ENCODE peak calls at places on chromosomes 16 and 17, in four cellular contexts. C is omental fat pad, X is GM13977, O is dorsolateral prefrontal cortex. L is an unnamed sample.

GRCh38 chr17:77425791-77426641 is 285.2 kb downstream of the SEC14L1 start:
- DNase-seq in O (no peak), X (no peak), C (no peak), L (peak)

GRCh38 chr16:86383488-86384262 is 126.7 kb upstream of the FOXF1 start:
- DNase-seq in X (no peak), C (no peak), O (no peak), L (peak)

GRCh38 chr17:32859857-32860525 is 16.9 kb downstream of the MYO1D start:
- DNase-seq in C (no peak), O (no peak), X (peak), L (no peak)

GRCh38 chr17:28968269-28968913 is 17.1 kb upstream of the PHF12 start:
- DNase-seq in C (no peak), O (no peak), X (no peak), L (no peak)

GRCh38 chr16:3637371-3637923 is 17.0 kb upstream of the DNASE1 start:
- DNase-seq in X (no peak), O (no peak), C (no peak), L (peak)

GRCh38 chr17:16463341-16464000 is 28.5 kb downstream of the LRRC75A start:
- DNase-seq in X (no peak), O (peak), C (no peak), L (peak)

GRCh38 chr16:87806608-87807546 is 41.1 kb upstream of the KLHDC4 start:
- DNase-seq in O (no peak), C (no peak), X (peak), L (peak)

GRCh38 chr17:76500745-76501017 is 542 bp downstream of the RHBDF2 start:
- DNase-seq in X (no peak), O (no peak), C (no peak), L (no peak)

GRCh38 chr17:77445908-77446535 is 305.3 kb downstream of the SEC14L1 start:
- DNase-seq in X (no peak), C (no peak), O (no peak), L (peak)

GRCh38 chr17:75822119-75822799 is 21.9 kb downstream of the UNC13D start:
- DNase-seq in X (peak), O (no peak), C (no peak), L (no peak)

GRCh38 chr17:80375186-80375585 is 39.8 kb upstream of the ENDOV start:
- DNase-seq in O (no peak), X (no peak), C (no peak), L (no peak)

GRCh38 chr17:56913867-56914640 is at the start of gene TRIM25:
- DNase-seq in O (peak), C (peak), X (peak), L (peak)

GRCh38 chr16:81647527-81647926 is 131.6 kb upstream of the PLCG2 start:
- DNase-seq in C (no peak), O (no peak), X (no peak), L (no peak)

GRCh38 chr17:19752216-19753048 is 4.3 kb upstream of the ALDH3A1 start:
- DNase-seq in C (no peak), X (no peak), O (no peak), L (no peak)

GRCh38 chr17:38904892-38905291 is 20.5 kb upstream of the LASP1NB start:
- DNase-seq in O (no peak), C (no peak), X (no peak), L (no peak)

GRCh38 chr17:79026345-79027273 is 2.6 kb downstream of the C1QTNF1 start:
- DNase-seq in C (peak), X (no peak), O (no peak), L (peak)

GRCh38 chr17:79027274-79027924 is 3.4 kb downstream of the C1QTNF1 start:
- DNase-seq in X (no peak), O (no peak), C (no peak), L (no peak)

GRCh38 chr17:79029327-79030009 is 5.5 kb downstream of the C1QTNF1 start:
- DNase-seq in O (no peak), X (no peak), C (no peak), L (no peak)

GRCh38 chr17:79027925-79028491 is 4.0 kb downstream of the C1QTNF1 start:
- DNase-seq in O (no peak), X (no peak), C (no peak), L (peak)

DNA sequence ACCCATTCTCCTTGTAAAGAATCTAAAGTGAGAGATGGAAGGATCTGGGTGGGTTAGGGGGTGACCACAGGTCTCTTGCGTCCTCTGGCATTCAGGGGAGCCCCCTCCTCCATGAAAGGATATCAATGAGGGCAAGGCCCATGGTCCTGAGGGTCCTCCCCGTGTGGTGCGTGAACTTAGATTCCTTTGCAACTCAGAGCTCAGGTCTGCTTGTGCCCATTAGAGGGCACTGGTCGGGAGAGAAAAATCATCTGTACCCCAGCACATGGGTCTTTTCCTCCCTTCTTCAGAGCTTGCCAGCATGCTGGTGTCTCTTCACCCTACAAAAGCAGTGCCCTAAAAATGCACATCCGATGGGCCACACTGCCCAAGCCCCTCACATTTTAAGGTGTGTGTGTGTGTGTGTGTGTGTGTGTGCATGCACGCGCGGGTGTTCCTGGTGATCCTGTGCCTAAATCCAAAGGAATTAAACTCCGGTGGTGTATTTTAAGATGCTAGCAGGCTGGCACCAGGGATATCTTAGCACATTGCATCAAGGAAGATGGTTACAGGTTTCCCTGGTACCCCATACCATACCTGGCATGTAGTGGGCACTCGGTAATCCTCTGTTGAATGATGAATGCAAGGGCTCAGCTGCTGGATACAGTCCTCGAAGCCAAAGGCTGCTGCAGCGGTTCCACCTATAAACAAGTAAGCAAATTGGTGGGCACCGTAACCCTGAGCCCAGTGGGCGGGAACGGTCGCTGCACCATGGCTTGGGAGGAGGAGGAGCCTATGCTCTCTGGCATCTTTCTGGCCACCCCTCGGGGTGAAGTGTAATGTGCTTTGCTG is 4.7 kb downstream of the C1QTNF1 start:
- DNase-seq in X (no peak), O (no peak), C (no peak), L (no peak)
- TF ChIP-seq CTCF in X (no peak), O (no peak), C (no peak), L (no peak)

DNA sequence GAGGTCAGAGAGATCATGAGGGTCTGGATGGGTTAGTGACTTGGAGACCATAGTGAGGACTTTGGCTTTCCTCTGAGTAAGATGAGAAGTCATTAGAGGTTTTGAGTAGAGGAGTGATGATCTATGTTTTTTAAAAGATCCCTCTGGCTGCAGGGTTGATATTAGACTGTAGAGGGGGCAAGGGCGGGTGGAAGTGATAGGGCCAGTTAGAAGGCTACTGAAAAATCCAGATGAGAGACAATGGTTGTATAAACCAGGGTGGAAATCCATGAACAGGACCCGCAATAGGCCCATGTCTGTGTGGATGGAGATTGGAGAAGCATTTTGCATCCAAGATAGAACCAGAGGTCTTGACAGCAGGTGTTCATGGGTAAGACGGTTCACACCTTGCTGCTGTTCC is 9.8 kb downstream of the ITGAL start:
- DNase-seq in X (no peak), C (no peak), O (no peak), L (no peak)
- TF ChIP-seq CTCF in X (no peak), C (no peak), O (no peak), L (peak)

DNA sequence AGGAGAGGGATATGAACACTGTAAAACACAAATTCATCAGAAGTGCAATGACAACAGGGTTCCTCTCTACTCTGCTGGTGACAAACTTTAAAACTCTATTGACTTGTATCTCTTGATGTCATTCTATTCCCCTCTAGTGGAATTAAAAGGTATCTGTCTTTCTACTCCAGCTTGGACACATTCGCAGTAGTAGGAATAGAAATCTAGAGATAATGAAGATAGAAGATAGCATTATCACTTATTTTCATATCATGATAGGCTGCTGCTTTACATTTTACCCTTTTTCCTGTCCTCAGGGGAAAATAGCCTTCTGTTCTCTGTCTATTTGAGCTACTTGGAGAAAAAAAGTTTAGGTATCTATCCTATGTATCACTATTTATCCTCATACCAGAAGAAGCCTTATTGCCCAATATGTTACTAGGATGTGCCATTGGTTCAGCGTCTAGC is 209.6 kb upstream of the CACNG5 start:
- DNase-seq in C (no peak), X (no peak), O (no peak), L (peak)
- TF ChIP-seq CTCF in C (no peak), X (no peak), O (peak), L (peak)

DNA sequence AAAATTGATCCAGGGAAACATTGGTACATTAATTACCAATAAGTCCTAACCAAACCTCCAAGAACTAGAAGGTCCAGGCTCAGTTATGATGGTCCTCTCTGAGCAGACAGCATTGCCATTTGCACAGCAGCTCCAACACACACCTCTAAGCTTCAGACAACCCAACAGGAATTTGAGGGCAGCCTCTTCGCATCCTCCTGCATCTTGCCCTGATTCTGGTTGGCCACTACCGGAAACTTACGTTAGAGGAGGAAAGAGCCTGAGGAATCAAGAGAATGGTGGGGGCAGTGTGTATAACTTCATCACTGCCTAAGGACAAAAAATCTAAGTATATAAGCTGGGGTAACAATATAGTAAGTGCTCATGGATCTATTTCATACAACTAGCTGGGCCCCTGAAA is 15.7 kb downstream of the FAM117A start:
- DNase-seq in C (no peak), X (no peak), O (no peak), L (no peak)
- TF ChIP-seq CTCF in C (no peak), X (no peak), O (no peak), L (no peak)

GRCh38 chr17:11221196-11221595 is 19.8 kb upstream of the SHISA6 start:
- DNase-seq in C (no peak), X (no peak), O (no peak), L (no peak)
- TF ChIP-seq CTCF in C (no peak), X (no peak), O (no peak), L (no peak)

GRCh38 chr17:7113273-7114071 is 1.1 kb downstream of the ASGR2 start:
- DNase-seq in X (no peak), O (peak), C (no peak), L (no peak)

GRCh38 chr17:7111784-7112526 is 2.7 kb downstream of the ASGR2 start:
- DNase-seq in X (no peak), C (no peak), O (no peak), L (no peak)

GRCh38 chr17:7114241-7114874 is at the start of gene ASGR2:
- DNase-seq in O (peak), C (no peak), X (no peak), L (no peak)

GRCh38 chr17:7110617-7111306 is 3.9 kb downstream of the ASGR2 start:
- DNase-seq in X (no peak), C (no peak), O (no peak), L (no peak)

GRCh38 chr17:7112527-7113108 is 2.0 kb downstream of the ASGR2 start:
- DNase-seq in C (no peak), O (no peak), X (no peak), L (no peak)
- TF ChIP-seq CTCF in C (no peak), O (no peak), X (no peak), L (no peak)

GRCh38 chr16:11973065-11973464 is 3.5 kb upstream of the SNX29 start:
- DNase-seq in X (no peak), O (no peak), C (no peak), L (no peak)

GRCh38 chr16:11967195-11967911 is 2.3 kb downstream of the TNFRSF17 start:
- DNase-seq in O (no peak), X (no peak), C (no peak), L (no peak)

GRCh38 chr16:11968577-11968976 is 3.6 kb downstream of the TNFRSF17 start:
- DNase-seq in X (no peak), O (no peak), C (no peak), L (no peak)

GRCh38 chr16:11976850-11977205 is 294 bp downstream of the SNX29 start:
- DNase-seq in C (no peak), X (no peak), O (no peak), L (no peak)

GRCh38 chr16:11972128-11972527 is 4.4 kb upstream of the SNX29 start:
- DNase-seq in X (no peak), C (no peak), O (no peak), L (peak)
- TF ChIP-seq CTCF in X (peak), C (no peak), O (peak), L (peak)

GRCh38 chr17:68512967-68513474 is 791 bp downstream of the PRKAR1A start:
- DNase-seq in O (no peak), C (no peak), X (no peak), L (peak)
- TF ChIP-seq CTCF in O (no peak), C (no peak), X (no peak), L (no peak)

GRCh38 chr17:59776577-59776976 is 69.1 kb downstream of the VMP1 start:
- DNase-seq in O (no peak), C (no peak), X (no peak), L (no peak)
- TF ChIP-seq CTCF in O (no peak), C (no peak), X (no peak), L (no peak)

GRCh38 chr17:83162035-83162745 is 82.8 kb downstream of the METRNL start:
- DNase-seq in O (peak), X (no peak), C (no peak), L (no peak)
- TF ChIP-seq CTCF in O (no peak), X (no peak), C (no peak), L (no peak)

L was measured in fibroblast of villous mesenchyme.